ENCODE peak calls at places on chromosomes 3 and 15, in nine cellular contexts. M, K, N, U, H, W, C, Z and P are unnamed samples.

GRCh38 chr3:98901032-98901464 is 447 bp downstream of the DCBLD2 start:
- DNase-seq in M (peak; percentile 19), K (peak; percentile 53), N (peak; percentile 2), U (peak; percentile 68), H (peak; percentile 45), W (peak; percentile 47), C (peak; percentile 80), Z (peak; percentile 45), P (peak; percentile 30)

GRCh38 chr15:43901485-43901884 is 74.7 kb downstream of the WDR76 start:
- DNase-seq in M (no peak), K (no peak), N (no peak), U (peak; percentile 12), H (no peak), W (no peak), C (no peak), Z (no peak), P (no peak)

GRCh38 chr3:195352895-195353488 is 82.0 kb upstream of the XXYLT1 start:
- DNase-seq in M (no peak), K (peak; percentile 95), N (no peak), U (no peak), H (peak; percentile 51), W (no peak), C (no peak), Z (no peak), P (no peak)

GRCh38 chr15:29695486-29696167 is 126.6 kb downstream of the TJP1 start:
- DNase-seq in M (no peak), K (no peak), N (no peak), U (no peak), H (no peak), W (no peak), C (no peak), Z (no peak), P (no peak)

GRCh38 chr15:75732809-75733451 is 20.3 kb upstream of the CSPG4 start:
- DNase-seq in M (no peak), K (peak; percentile 73), N (no peak), U (peak; percentile 89), H (peak; percentile 50), W (peak; percentile 31), C (peak; percentile 14), Z (peak; percentile 66), P (peak; percentile 40)

GRCh38 chr15:34241376-34242350 is 16.8 kb downstream of the EMC4 start:
- DNase-seq in M (no peak), K (peak; percentile 65), N (no peak), U (no peak), H (no peak), W (no peak), C (peak; percentile 6), Z (no peak), P (no peak)

GRCh38 chr3:177037241-177037640 is 160.0 kb downstream of the TBL1XR1 start:
- DNase-seq in M (no peak), K (no peak), N (peak; percentile 4), U (no peak), H (no peak), W (no peak), C (no peak), Z (no peak), P (no peak)

GRCh38 chr3:131903988-131904415 is 130.8 kb downstream of the CPNE4 start:
- DNase-seq in M (no peak), K (peak; percentile 98), N (no peak), U (no peak), H (peak; percentile 78), W (no peak), C (no peak), Z (no peak), P (no peak)

GRCh38 chr3:69250014-69250413 is 127.6 kb upstream of the LMOD3 start:
- DNase-seq in M (no peak), K (peak; percentile 34), N (no peak), U (peak; percentile 55), H (no peak), W (peak; percentile 34), C (no peak), Z (no peak), P (peak; percentile 6)

GRCh38 chr15:41568350-41569017 is 9.5 kb downstream of the TYRO3 start:
- DNase-seq in M (no peak), K (peak; percentile 15), N (no peak), U (peak; percentile 73), H (no peak), W (peak; percentile 40), C (no peak), Z (no peak), P (peak; percentile 64)

GRCh38 chr15:76753771-76754170 is 151.4 kb downstream of the SCAPER start:
- DNase-seq in M (no peak), K (no peak), N (no peak), U (no peak), H (no peak), W (no peak), C (no peak), Z (no peak), P (no peak)

GRCh38 chr3:11690863-11691833 is 47.4 kb upstream of the VGLL4 start:
- DNase-seq in M (no peak), K (peak; percentile 23), N (no peak), U (no peak), H (no peak), W (no peak), C (peak; percentile 18), Z (no peak), P (no peak)

GRCh38 chr15:101326462-101327146 is 31.6 kb upstream of the SNRPA1 start:
- DNase-seq in M (no peak), K (no peak), N (no peak), U (no peak), H (no peak), W (no peak), C (no peak), Z (no peak), P (no peak)

GRCh38 chr3:173745952-173746682 is 348.6 kb downstream of the NLGN1 start:
- DNase-seq in M (no peak), K (peak; percentile 21), N (no peak), U (no peak), H (no peak), W (no peak), C (no peak), Z (no peak), P (no peak)

GRCh38 chr15:42157981-42158765 is 1.7 kb upstream of the PLA2G4F start:
- DNase-seq in M (no peak), K (peak; percentile 80), N (no peak), U (no peak), H (peak; percentile 40), W (no peak), C (no peak), Z (no peak), P (no peak)

GRCh38 chr15:43423793-43424192 is 52.9 kb downstream of the TUBGCP4 start:
- DNase-seq in M (no peak), K (no peak), N (no peak), U (no peak), H (no peak), W (no peak), C (no peak), Z (no peak), P (no peak)

GRCh38 chr3:25090869-25091453 is 337.1 kb upstream of the RARB start:
- DNase-seq in M (no peak), K (peak; percentile 26), N (no peak), U (no peak), H (no peak), W (no peak), C (no peak), Z (no peak), P (no peak)

GRCh38 chr15:24678485-24678884 is 2.9 kb downstream of the NPAP1 start:
- DNase-seq in M (no peak), K (no peak), N (no peak), U (no peak), H (no peak), W (no peak), C (no peak), Z (no peak), P (no peak)

GRCh38 chr3:180420016-180420415 is 181.9 kb upstream of the TTC14 start:
- DNase-seq in M (no peak), K (no peak), N (no peak), U (no peak), H (no peak), W (no peak), C (no peak), Z (no peak), P (no peak)

GRCh38 chr3:126130081-126130855 is 46.3 kb upstream of the SLC41A3 start:
- DNase-seq in M (no peak), K (no peak), N (no peak), U (no peak), H (no peak), W (no peak), C (no peak), Z (peak; percentile 18), P (no peak)

GRCh38 chr3:146334151-146334550 is 83.2 kb upstream of the PLSCR4 start:
- DNase-seq in M (no peak), K (peak; percentile 68), N (no peak), U (no peak), H (peak; percentile 14), W (no peak), C (no peak), Z (peak; percentile 28), P (no peak)

GRCh38 chr15:74631935-74632560 is 16.4 kb downstream of the CLK3 start:
- DNase-seq in M (peak; percentile 30), K (peak; percentile 49), N (peak; percentile 22), U (peak; percentile 76), H (peak; percentile 35), W (peak; percentile 13), C (peak; percentile 17), Z (peak; percentile 65), P (no peak)

GRCh38 chr3:165682734-165683133 is 154.5 kb downstream of the BCHE start:
- DNase-seq in M (no peak), K (no peak), N (no peak), U (no peak), H (no peak), W (no peak), C (no peak), Z (no peak), P (no peak)

GRCh38 chr3:4889896-4890295 is 89.3 kb upstream of the BHLHE40 start:
- DNase-seq in M (no peak), K (peak; percentile 26), N (no peak), U (no peak), H (no peak), W (no peak), C (no peak), Z (no peak), P (no peak)

GRCh38 chr15:29156521-29156920 is 113.1 kb downstream of the NSMCE3 start:
- DNase-seq in M (no peak), K (no peak), N (no peak), U (no peak), H (no peak), W (no peak), C (no peak), Z (no peak), P (no peak)

GRCh38 chr3:100864471-100865268 is 128.6 kb downstream of the ABI3BP start:
- DNase-seq in M (no peak), K (no peak), N (no peak), U (no peak), H (no peak), W (no peak), C (no peak), Z (no peak), P (no peak)

GRCh38 chr3:27724459-27725197 is 2.5 kb upstream of the EOMES start:
- DNase-seq in M (no peak), K (no peak), N (no peak), U (no peak), H (no peak), W (no peak), C (peak; percentile 19), Z (no peak), P (no peak)

GRCh38 chr3:82143661-82144405 is 382.4 kb upstream of the GBE1 start:
- DNase-seq in M (no peak), K (no peak), N (no peak), U (no peak), H (no peak), W (no peak), C (no peak), Z (no peak), P (no peak)

GRCh38 chr15:66738116-66738515 is 36.1 kb downstream of the SMAD6 start:
- DNase-seq in M (no peak), K (no peak), N (no peak), U (no peak), H (no peak), W (no peak), C (no peak), Z (no peak), P (no peak)

GRCh38 chr3:10837849-10838248 is 21.8 kb downstream of the SLC6A11 start:
- DNase-seq in M (no peak), K (no peak), N (no peak), U (no peak), H (no peak), W (peak; percentile 30), C (peak; percentile 8), Z (no peak), P (peak; percentile 47)

GRCh38 chr15:90829942-90830440 is 38.4 kb upstream of the FURIN start:
- DNase-seq in M (no peak), K (peak; percentile 27), N (no peak), U (no peak), H (no peak), W (peak; percentile 12), C (no peak), Z (peak; percentile 55), P (no peak)